ENCODE peak calls at places on chromosomes 5 and 9, in ten cellular contexts. B is heart right ventricle; V is neural progenitor cell; N is tibial nerve; T is testis; D is CD8-positive, alpha-beta T cell; K is PC-9; X is ovary; L is stomach; Y is body of pancreas. U is an unnamed sample. For H3K36me3, the result is how much of the 10 kb centered on the place peaks cover.

GRCh38 chr9:96457266-96457665 is 7.3 kb downstream of the HABP4 start:
- DNase-seq in B (no peak), V (no peak), L (no peak), Y (no peak), N (no peak), X (no peak), K (no peak), T (no peak), D (no peak), U (peak)

GRCh38 chr9:441131-441530 is 226.5 kb downstream of the DOCK8 start:
- DNase-seq in D (no peak), Y (no peak), V (no peak), T (no peak), X (no peak), L (no peak), K (no peak), N (no peak), B (no peak), U (no peak)

GRCh38 chr5:39624268-39624886 is 199.6 kb upstream of the DAB2 start:
- DNase-seq in K (peak), N (no peak), V (no peak), T (no peak), B (no peak), Y (peak), L (peak), X (no peak), D (no peak), U (no peak)

GRCh38 chr9:31824860-31825259 is 559.6 kb upstream of the ACO1 start:
- DNase-seq in L (no peak), D (no peak), K (no peak), B (no peak), X (no peak), Y (no peak), N (no peak), V (no peak), T (no peak), U (no peak)

GRCh38 chr5:88683506-88684135 is 199.4 kb downstream of the MEF2C start:
- DNase-seq in Y (no peak), D (no peak), T (no peak), V (peak), N (no peak), B (no peak), X (no peak), L (no peak), K (no peak), U (no peak)

GRCh38 chr9:14433841-14434511 is 120.0 kb upstream of the NFIB start:
- DNase-seq in X (peak), V (no peak), T (peak), D (no peak), L (no peak), B (peak), Y (peak), N (no peak), K (peak), U (no peak)

GRCh38 chr9:117414906-117415583 is at the start of gene ASTN2:
- DNase-seq in V (peak), T (peak), D (no peak), N (no peak), X (no peak), K (no peak), L (no peak), Y (peak), B (no peak), U (no peak)

GRCh38 chr9:69497816-69498215 is 172.8 kb downstream of the ENTREP1 start:
- DNase-seq in B (no peak), V (no peak), L (no peak), T (no peak), Y (no peak), D (no peak), N (no peak), X (no peak), K (no peak), U (no peak)

GRCh38 chr9:89410709-89411111 is 87.2 kb downstream of the SEMA4D start:
- DNase-seq in Y (no peak), T (no peak), D (no peak), N (no peak), X (no peak), V (no peak), K (no peak), L (no peak), B (no peak), U (no peak)

GRCh38 chr5:168471785-168472184 is 14.5 kb upstream of the RARS1 start:
- DNase-seq in V (no peak), B (no peak), L (no peak), N (no peak), X (no peak), T (no peak), K (no peak), Y (no peak), D (no peak), U (no peak)

GRCh38 chr9:87909310-87910041 is 8.3 kb upstream of the SPATA31C1 start:
- DNase-seq in K (no peak), X (no peak), N (no peak), L (peak), V (no peak), Y (peak), T (no peak), D (no peak), B (no peak), U (no peak)

GRCh38 chr5:143355710-143356109 is 47.8 kb downstream of the NR3C1 start:
- DNase-seq in N (peak), V (no peak), X (peak), T (peak), D (peak), Y (peak), L (peak), K (peak), B (peak), U (peak)

GRCh38 chr5:80152778-80153177 is 103.1 kb downstream of the SERINC5 start:
- DNase-seq in L (no peak), B (no peak), Y (no peak), K (no peak), X (no peak), N (no peak), D (no peak), V (no peak), T (no peak), U (no peak)

GRCh38 chr9:128390150-128390812 is 19.1 kb downstream of the URM1 start:
- DNase-seq in L (no peak), D (no peak), X (no peak), V (no peak), K (no peak), T (no peak), Y (no peak), N (no peak), B (no peak), U (no peak)

DNA sequence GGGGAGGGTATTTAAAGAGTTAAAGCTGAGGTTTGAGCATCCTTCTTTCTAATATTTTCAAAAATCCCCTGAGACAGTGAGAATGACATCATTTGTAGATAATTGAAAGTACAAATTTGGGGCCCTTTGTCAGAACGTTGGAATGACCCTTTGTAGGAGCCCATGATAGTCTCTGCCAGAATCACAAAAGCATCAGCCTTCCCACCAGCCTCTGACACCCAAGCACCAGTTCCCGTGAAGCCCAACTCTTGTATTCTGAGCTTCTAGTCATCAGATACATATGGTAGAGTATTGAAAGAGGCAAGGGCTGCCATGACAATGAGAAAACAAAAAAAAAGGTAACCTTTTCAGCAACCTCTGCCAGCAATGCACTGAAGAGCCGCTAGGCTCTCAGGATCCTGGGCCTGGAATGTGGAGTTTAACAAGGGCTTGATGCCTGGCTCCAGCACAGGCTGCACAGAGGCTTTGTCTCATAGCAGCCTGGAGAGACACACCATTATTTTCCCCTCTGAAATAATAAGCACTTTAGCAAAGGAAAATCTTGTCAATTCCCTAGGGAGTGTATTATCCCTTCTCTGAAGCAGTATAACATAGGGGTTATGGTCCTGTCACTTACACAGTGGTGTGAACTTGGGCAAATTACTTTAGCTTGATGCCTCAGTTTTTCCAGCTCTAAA is 114.4 kb downstream of the ZNF608 start:
- DNase-seq in D (no peak), B (no peak), X (no peak), K (no peak), Y (no peak), T (no peak), N (no peak), V (peak), L (no peak), U (no peak)
- TF ChIP-seq CTCF in D (no peak), B (no peak), X (no peak), K (no peak), Y (no peak), T (no peak), N (no peak), V (peak), L (no peak), U (no peak)

GRCh38 chr5:133066045-133066444 is 14.2 kb downstream of the HSPA4 start:
- DNase-seq in V (no peak), Y (no peak), T (peak), B (no peak), N (no peak), L (no peak), D (no peak), X (no peak), K (no peak), U (no peak)

GRCh38 chr5:133063965-133064364 is 12.2 kb downstream of the HSPA4 start:
- DNase-seq in L (no peak), X (no peak), K (peak), Y (no peak), D (no peak), B (no peak), N (no peak), V (no peak), T (no peak), U (no peak)

GRCh38 chr5:133059621-133060020 is 7.8 kb downstream of the HSPA4 start:
- DNase-seq in K (no peak), Y (no peak), V (no peak), T (no peak), D (no peak), B (no peak), N (no peak), X (no peak), L (no peak), U (no peak)

GRCh38 chr5:133065482-133065881 is 13.7 kb downstream of the HSPA4 start:
- DNase-seq in T (no peak), X (no peak), K (peak), V (no peak), L (no peak), Y (no peak), N (no peak), B (no peak), D (no peak), U (no peak)
- H3K36me3 ChIP-seq in T (under half), X (under half), K (under half), V (under half), L (under half), Y (under half), N (under half), B (under half), D (under half), U (under half)

GRCh38 chr9:114591206-114591853 is 3.8 kb downstream of the ATP6V1G1 start:
- DNase-seq in L (no peak), V (no peak), D (no peak), T (no peak), N (no peak), B (no peak), K (no peak), X (no peak), Y (no peak), U (no peak)

GRCh38 chr9:114588671-114589526 is 1.3 kb downstream of the ATP6V1G1 start:
- DNase-seq in D (no peak), T (no peak), N (no peak), V (peak), X (no peak), L (no peak), Y (no peak), B (no peak), K (peak), U (no peak)

GRCh38 chr9:114590328-114590727 is 2.8 kb downstream of the ATP6V1G1 start:
- DNase-seq in L (no peak), V (no peak), D (no peak), K (no peak), N (no peak), X (no peak), Y (no peak), B (no peak), T (no peak), U (no peak)

GRCh38 chr9:114594136-114594535 is 6.6 kb downstream of the ATP6V1G1 start:
- DNase-seq in K (no peak), B (no peak), N (no peak), Y (no peak), D (no peak), T (no peak), L (no peak), V (no peak), X (no peak), U (no peak)

GRCh38 chr9:114592356-114592755 is 4.8 kb downstream of the ATP6V1G1 start:
- DNase-seq in D (peak), N (no peak), K (no peak), V (no peak), B (peak), Y (peak), X (no peak), L (no peak), T (peak), U (no peak)
- TF ChIP-seq CTCF in D (peak), N (peak), K (no peak), V (no peak), B (peak), Y (no peak), X (no peak), L (no peak), T (no peak), U (no peak)

DNA sequence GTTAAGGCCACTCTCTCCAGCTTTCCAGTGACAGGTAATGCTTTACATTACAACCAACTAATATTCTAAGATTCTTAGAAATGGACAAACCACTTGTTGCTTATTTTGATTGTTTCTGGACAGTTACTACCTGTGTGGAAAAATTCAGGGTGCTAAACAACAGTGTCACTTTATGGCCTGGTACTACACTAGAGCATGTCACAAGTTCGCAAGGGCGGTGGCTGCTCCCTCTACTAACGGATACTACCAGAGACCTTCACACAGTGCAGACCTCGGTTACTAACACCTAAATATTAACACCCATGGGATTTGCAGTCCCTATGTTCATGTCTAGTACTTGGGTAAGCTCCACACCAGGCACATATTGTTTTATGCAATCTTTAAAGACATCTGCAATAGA is 13.4 kb downstream of the HMGXB3 start:
- DNase-seq in T (no peak), K (no peak), L (no peak), X (no peak), Y (no peak), D (no peak), B (no peak), N (no peak), V (no peak), U (no peak)
- H3K36me3 ChIP-seq in T (under half), K (half or more), L (under half), X (under half), Y (under half), D (half or more), B (under half), N (under half), V (under half), U (half or more)

DNA sequence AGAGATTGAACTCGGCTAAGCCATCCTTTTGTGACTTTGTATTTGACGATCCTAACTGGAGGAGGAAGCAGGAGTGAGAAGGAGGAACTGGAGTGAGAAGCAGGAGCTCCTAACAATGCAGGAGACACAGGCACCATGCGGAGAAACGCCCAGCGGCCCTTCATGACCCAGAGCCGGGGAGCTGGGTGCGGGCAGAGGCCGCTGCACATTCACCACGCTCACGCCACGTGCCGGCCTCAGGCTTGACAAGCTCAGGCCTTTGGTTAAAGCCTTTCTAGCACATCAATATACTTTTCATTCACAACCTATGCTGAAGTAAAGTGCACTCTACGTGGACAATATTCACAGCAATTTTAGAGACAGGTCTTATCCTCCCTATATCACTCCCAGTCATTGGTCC is 124.8 kb upstream of the FAM120A start:
- DNase-seq in N (no peak), B (no peak), T (no peak), D (no peak), Y (no peak), L (no peak), K (no peak), V (no peak), X (no peak), U (no peak)
- TF ChIP-seq CTCF in N (no peak), B (no peak), T (no peak), D (no peak), Y (no peak), L (no peak), K (no peak), V (no peak), X (no peak), U (no peak)

GRCh38 chr9:113278840-113279239 is 3.4 kb downstream of the PRPF4 start:
- DNase-seq in Y (no peak), B (no peak), N (no peak), D (no peak), T (no peak), X (no peak), L (no peak), V (no peak), K (no peak), U (no peak)

GRCh38 chr9:113275147-113276131 is at the start of the genes CDC26 and PRPF4:
- DNase-seq in T (peak), Y (peak), D (peak), X (peak), N (peak), K (peak), L (peak), V (peak), B (peak), U (peak)

DNA sequence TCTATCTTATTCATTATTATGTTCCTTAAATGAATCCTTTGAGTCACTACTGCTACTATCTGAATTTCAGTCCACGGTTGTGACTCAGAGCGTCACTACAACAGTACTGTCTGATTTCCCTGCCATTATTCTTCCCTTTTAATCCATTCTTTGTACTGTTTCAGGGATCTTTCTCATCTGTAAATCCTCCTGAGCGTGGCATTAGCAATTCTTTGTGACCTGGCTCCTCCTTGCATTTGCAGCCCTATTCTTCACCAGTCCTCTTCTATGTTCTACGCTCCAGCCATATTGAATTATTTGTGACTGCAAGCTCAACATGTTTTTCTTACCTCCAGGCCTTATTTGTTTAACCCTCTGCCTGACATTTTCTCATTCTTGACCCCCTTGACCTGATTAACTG is 5.9 kb downstream of the PRPF4 start:
- DNase-seq in X (no peak), D (no peak), T (no peak), L (no peak), V (peak), N (no peak), K (no peak), B (no peak), Y (no peak), U (no peak)
- H3K36me3 ChIP-seq in X (under half), D (half or more), T (under half), L (half or more), V (under half), N (under half), K (half or more), B (under half), Y (under half), U (half or more)

DNA sequence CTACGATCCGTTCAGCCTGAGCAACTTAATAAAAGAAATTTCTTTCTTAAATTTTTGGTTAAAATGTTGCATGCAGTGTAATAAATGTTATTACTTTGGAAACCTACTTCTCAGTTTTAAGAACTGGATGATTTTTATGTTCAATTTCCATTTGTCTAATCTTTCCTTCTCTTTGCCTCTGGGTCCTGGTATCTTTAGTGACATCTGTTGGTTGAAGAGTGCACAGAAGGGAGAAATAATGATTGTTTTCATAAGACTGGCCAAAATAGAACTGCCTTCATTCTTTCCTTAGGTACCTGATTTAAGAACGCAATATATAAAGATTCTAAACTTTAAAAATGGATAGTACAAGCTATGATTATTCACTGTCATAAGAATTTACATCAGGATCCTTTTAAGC is 83.0 kb upstream of the TLX3 start:
- DNase-seq in D (no peak), B (no peak), X (no peak), Y (no peak), L (no peak), N (no peak), K (no peak), V (no peak), T (no peak), U (no peak)
- TF ChIP-seq CTCF in D (no peak), B (no peak), X (no peak), Y (no peak), L (no peak), N (no peak), K (no peak), V (peak), T (no peak), U (no peak)

GRCh38 chr5:43413966-43414365 is 1.8 kb upstream of the CCL28 start:
- DNase-seq in V (no peak), N (no peak), B (no peak), L (no peak), T (no peak), X (no peak), Y (no peak), K (no peak), D (no peak), U (no peak)

GRCh38 chr5:43411489-43411888 is 702 bp downstream of the CCL28 start:
- DNase-seq in V (no peak), K (no peak), X (no peak), L (no peak), Y (no peak), B (no peak), N (no peak), D (no peak), T (no peak), U (no peak)

GRCh38 chr5:43409809-43410271 is 2.4 kb downstream of the CCL28 start:
- DNase-seq in Y (peak), V (no peak), K (no peak), X (no peak), L (peak), B (no peak), D (no peak), N (no peak), T (no peak), U (no peak)

GRCh38 chr5:43410414-43410813 is 1.8 kb downstream of the CCL28 start:
- DNase-seq in V (no peak), N (no peak), D (no peak), B (no peak), L (no peak), X (no peak), Y (no peak), T (no peak), K (no peak), U (no peak)

DNA sequence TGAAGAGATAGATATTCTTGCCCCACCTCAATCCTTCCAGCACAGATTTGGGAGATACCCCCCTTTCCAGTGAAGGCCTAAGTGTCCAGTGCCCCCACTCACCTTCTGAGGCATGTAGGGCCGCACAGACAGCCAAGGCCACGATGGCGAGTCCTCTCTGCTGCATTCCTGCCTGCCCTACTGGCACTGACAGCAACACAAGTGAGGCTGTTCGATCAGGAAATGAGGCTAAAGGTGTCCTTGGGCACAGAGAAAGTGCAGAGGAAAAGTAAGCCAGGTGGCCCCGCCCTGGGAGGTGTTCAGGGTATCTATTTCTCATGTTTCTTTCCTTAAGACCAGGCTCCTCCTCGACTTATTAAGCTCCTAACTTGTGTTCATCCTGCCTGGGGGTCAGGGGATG is at the start of gene CCL28:
- DNase-seq in T (no peak), X (no peak), L (peak), N (no peak), V (no peak), Y (peak), K (no peak), D (no peak), B (no peak), U (no peak)
- H3K36me3 ChIP-seq in T (under half), X (under half), L (under half), N (under half), V (under half), Y (under half), K (under half), D (under half), B (under half), U (under half)

U was measured in right atrium auricular region.